ENCODE peak calls at places on chromosomes 4 and X, in four cellular contexts. Z is AG10803, E is AG20443, U is G401. I is an unnamed sample.

GRCh38 chr4:122152699-122153328 is 683 bp downstream of the BLTP1 start:
- DNase-seq in Z (peak), E (peak), U (peak), I (peak)

GRCh38 chr4:10521386-10521785 is 64.2 kb upstream of the ZNF518B start:
- DNase-seq in Z (no peak), E (no peak), U (no peak), I (no peak)

GRCh38 chr4:179196511-179196910 is 1754.3 kb upstream of the AGA start:
- DNase-seq in Z (no peak), E (no peak), U (no peak), I (no peak)

GRCh38 chr4:174222266-174222872 is 61.1 kb downstream of the FBXO8 start:
- DNase-seq in Z (peak), E (peak), U (no peak), I (peak)

GRCh38 chr4:54063737-54064316 is 578 bp downstream of the CHIC2 start:
- DNase-seq in Z (peak), E (peak), U (peak), I (peak)

GRCh38 chr4:135949926-135950325 is 1582.4 kb downstream of the PCDH18 start:
- DNase-seq in Z (no peak), E (no peak), U (no peak), I (no peak)

GRCh38 chr4:115343171-115343570 is 229.8 kb upstream of the NDST4 start:
- DNase-seq in Z (no peak), E (no peak), U (no peak), I (no peak)

GRCh38 chrX:100687128-100687527 is 43.1 kb downstream of the SRPX2 start:
- DNase-seq in Z (no peak), E (no peak), U (no peak), I (no peak)

GRCh38 chr4:2803624-2804448 is 11.0 kb downstream of the SH3BP2 start:
- DNase-seq in Z (peak), E (no peak), U (no peak), I (peak)

GRCh38 chrX:50827996-50828395 is 14.0 kb upstream of the SHROOM4 start:
- DNase-seq in Z (peak), E (no peak), U (no peak), I (no peak)

GRCh38 chrX:32867781-32868523 is 343.4 kb downstream of the DMD start:
- DNase-seq in Z (no peak), E (no peak), U (no peak), I (no peak)

GRCh38 chr4:106273831-106274230 is 42.2 kb downstream of the TBCK start:
- DNase-seq in Z (peak), E (no peak), U (no peak), I (peak)

GRCh38 chr4:138236035-138236434 is 6.1 kb downstream of the SLC7A11 start:
- DNase-seq in Z (no peak), E (no peak), U (no peak), I (no peak)

GRCh38 chrX:72115380-72115779 is 16.3 kb downstream of the RTL5 start:
- DNase-seq in Z (no peak), E (no peak), U (no peak), I (no peak)

GRCh38 chr4:97003715-97004114 is 1139.6 kb downstream of the STPG2 start:
- DNase-seq in Z (no peak), E (no peak), U (no peak), I (no peak)

GRCh38 chr4:113591982-113592381 is 169.6 kb downstream of the CAMK2D start:
- DNase-seq in Z (peak), E (peak), U (no peak), I (no peak)

GRCh38 chr4:151667025-151667424 is 93.8 kb downstream of the GATB start:
- DNase-seq in Z (peak), E (peak), U (peak), I (no peak)

GRCh38 chr4:136036744-136037143 is 1495.5 kb downstream of the PCDH18 start:
- DNase-seq in Z (no peak), E (no peak), U (no peak), I (peak)

GRCh38 chr4:123415977-123416376 is 19.4 kb downstream of the SPRY1 start:
- DNase-seq in Z (peak), E (peak), U (no peak), I (peak)

GRCh38 chr4:154584259-154584658 is 6.3 kb downstream of the FGA start:
- DNase-seq in Z (no peak), E (no peak), U (no peak), I (no peak)

GRCh38 chr4:10022346-10023049 is 1.2 kb upstream of the SLC2A9 start:
- DNase-seq in Z (no peak), E (no peak), U (no peak), I (no peak)

GRCh38 chrX:37785569-37785968 is 5.7 kb downstream of the CYBB start:
- DNase-seq in Z (no peak), E (no peak), U (no peak), I (no peak)

GRCh38 chr4:4461850-4462249 is 74.9 kb downstream of the NSG1 start:
- DNase-seq in Z (no peak), E (no peak), U (peak), I (no peak)

GRCh38 chr4:72312032-72312650 is 256.9 kb downstream of the ADAMTS3 start:
- DNase-seq in Z (peak), E (peak), U (peak), I (peak)

GRCh38 chr4:99755223-99755944 is 61.2 kb upstream of the DAPP1 start:
- DNase-seq in Z (no peak), E (peak), U (no peak), I (peak)

GRCh38 chr4:139782926-139783542 is 117.4 kb downstream of the MGST2 start:
- DNase-seq in Z (no peak), E (no peak), U (peak), I (no peak)

GRCh38 chr4:183596056-183596757 is 62.8 kb downstream of the RWDD4 start:
- DNase-seq in Z (no peak), E (no peak), U (no peak), I (no peak)

GRCh38 chr4:181213562-181213961 is 1029.6 kb upstream of the TENM3 start:
- DNase-seq in Z (peak), E (peak), U (no peak), I (no peak)

GRCh38 chr4:10083331-10083769 is 33.2 kb downstream of the WDR1 start:
- DNase-seq in Z (no peak), E (no peak), U (no peak), I (no peak)

GRCh38 chr4:1369091-1369450 is 22.1 kb downstream of the UVSSA start:
- DNase-seq in Z (no peak), E (no peak), U (no peak), I (no peak)

GRCh38 chr4:78544681-78545080 is 6.9 kb upstream of the ANXA3 start:
- DNase-seq in Z (no peak), E (no peak), U (no peak), I (no peak)

GRCh38 chr4:79623125-79623905 is 215.3 kb upstream of the GK2 start:
- DNase-seq in Z (peak), E (peak), U (peak), I (peak)

GRCh38 chr4:35673137-35673536 is 571.2 kb downstream of the ARAP2 start:
- DNase-seq in Z (no peak), E (no peak), U (no peak), I (no peak)

GRCh38 chr4:64822405-64822804 is 413.2 kb upstream of the TECRL start:
- DNase-seq in Z (no peak), E (no peak), U (no peak), I (no peak)

GRCh38 chr4:113499696-113500095 is 261.8 kb downstream of the CAMK2D start:
- DNase-seq in Z (peak), E (peak), U (no peak), I (peak)